ENCODE peak calls at places on chromosomes 7 and 10, in four cellular contexts. R is GM12878, E is HL-60, F is K562. B is an unnamed sample.

GRCh38 chr10:72260588-72261322 is 13.0 kb upstream of the DDIT4 start:
- DNase-seq in R (peak), E (peak), F (peak), B (peak)

GRCh38 chr7:50815138-50815537 is 32.4 kb upstream of the GRB10 start:
- DNase-seq in E (no peak), F (no peak), R (no peak), B (no peak)

GRCh38 chr7:15104411-15105092 is 202.0 kb upstream of the DGKB start:
- DNase-seq in R (no peak), E (no peak), F (no peak), B (no peak)

GRCh38 chr10:69899727-69900595 is 98.3 kb downstream of the COL13A1 start:
- DNase-seq in E (no peak), R (no peak), F (no peak), B (no peak)

GRCh38 chr10:62817763-62818425 is 1.7 kb upstream of the EGR2 start:
- DNase-seq in R (no peak), F (peak), E (no peak), B (peak)

GRCh38 chr7:99499713-99500636 is at the start of gene ZNF394:
- DNase-seq in E (peak), F (peak), R (peak), B (peak)

GRCh38 chr10:77195101-77195500 is 442.5 kb downstream of the KCNMA1 start:
- DNase-seq in R (no peak), F (no peak), E (no peak), B (no peak)

GRCh38 chr10:72030762-72031543 is 57.4 kb downstream of the SPOCK2 start:
- DNase-seq in R (no peak), E (no peak), F (no peak), B (no peak)

GRCh38 chr7:105685099-105685609 is 103.9 kb upstream of the EFCAB10 start:
- DNase-seq in F (no peak), R (no peak), E (no peak), B (no peak)

GRCh38 chr7:17289074-17289665 is 9.3 kb upstream of the AHR start:
- DNase-seq in F (no peak), E (no peak), R (no peak), B (no peak)

GRCh38 chr7:84394219-84394618 is 199.6 kb upstream of the SEMA3A start:
- DNase-seq in F (no peak), R (no peak), E (no peak), B (no peak)

GRCh38 chr10:21943633-21944265 is 59.8 kb downstream of the DNAJC1 start:
- DNase-seq in R (no peak), F (no peak), E (peak), B (no peak)

GRCh38 chr10:123229927-123230630 is 75.9 kb downstream of the BUB3 start:
- DNase-seq in F (no peak), E (no peak), R (no peak), B (no peak)

GRCh38 chr10:121069061-121069850 is 218.1 kb downstream of the WDR11 start:
- DNase-seq in R (peak), E (peak), F (no peak), B (peak)

GRCh38 chr10:15068802-15069201 is 19.8 kb downstream of the ACBD7 start:
- DNase-seq in R (no peak), E (no peak), F (no peak), B (no peak)

GRCh38 chr10:109866168-109866994 is 56.9 kb downstream of the XPNPEP1 start:
- DNase-seq in E (no peak), F (peak), R (no peak), B (no peak)

GRCh38 chr7:100119075-100119700 is at the start of the genes CNPY4 and TAF6:
- DNase-seq in R (peak), F (peak), E (peak), B (peak)

GRCh38 chr10:132376394-132376851 is 20.6 kb upstream of the PWWP2B start:
- DNase-seq in F (no peak), E (no peak), R (no peak), B (no peak)

GRCh38 chr7:46317256-46317655 is 396.2 kb upstream of the IGFBP3 start:
- DNase-seq in F (no peak), E (no peak), R (no peak), B (no peak)

GRCh38 chr10:74051729-74052342 is 53.9 kb downstream of the VCL start:
- DNase-seq in R (no peak), F (peak), E (no peak), B (no peak)

GRCh38 chr7:86301301-86301700 is 342.4 kb upstream of the GRM3 start:
- DNase-seq in R (no peak), F (no peak), E (no peak), B (no peak)

GRCh38 chr10:68406111-68406814 is 814 bp downstream of the RUFY2 start:
- DNase-seq in E (peak), F (peak), R (no peak), B (peak)

GRCh38 chr7:148712610-148713330 is 14.1 kb downstream of the CUL1 start:
- DNase-seq in E (no peak), R (no peak), F (no peak), B (no peak)

GRCh38 chr7:154967581-154967980 is 35.3 kb downstream of the PAXIP1 start:
- DNase-seq in R (no peak), E (no peak), F (no peak), B (no peak)

GRCh38 chr10:79400567-79401004 is 44.8 kb downstream of the ZCCHC24 start:
- DNase-seq in R (no peak), F (peak), E (no peak), B (peak)

GRCh38 chr7:144821069-144821468 is 14.8 kb downstream of the TPK1 start:
- DNase-seq in F (no peak), E (no peak), R (peak), B (no peak)

GRCh38 chr7:102916426-102916825 is 3.6 kb downstream of the LRRC17 start:
- DNase-seq in R (no peak), F (no peak), E (no peak), B (no peak)

GRCh38 chr7:102914585-102914984 is 1.8 kb downstream of the LRRC17 start:
- DNase-seq in F (no peak), E (no peak), R (no peak), B (no peak)

GRCh38 chr7:102917436-102918353 is 4.9 kb downstream of the LRRC17 start:
- DNase-seq in R (no peak), E (no peak), F (no peak), B (no peak)

GRCh38 chr7:102918865-102919264 is 6.1 kb downstream of the LRRC17 start:
- DNase-seq in E (no peak), F (no peak), R (no peak), B (no peak)

DNA sequence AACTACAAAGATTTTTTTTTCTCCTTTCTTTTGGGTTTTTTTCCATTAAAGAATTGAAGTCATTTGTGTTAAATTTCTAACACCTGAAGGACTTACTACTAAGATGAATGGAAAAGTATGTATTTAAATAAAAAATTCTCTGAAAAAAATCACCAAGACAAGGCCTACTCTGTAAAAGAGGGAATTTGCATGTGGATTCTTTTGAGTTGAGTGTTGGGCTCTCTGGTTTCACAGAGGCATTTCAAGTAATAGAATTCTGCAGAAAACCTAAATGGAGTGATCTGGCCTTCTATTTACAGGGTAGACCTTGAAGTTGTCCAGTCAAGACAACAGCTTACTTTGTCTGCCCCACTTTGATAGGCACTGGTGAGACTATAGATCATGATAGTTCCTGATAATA is 4.1 kb downstream of the LRRC17 start:
- DNase-seq in E (no peak), F (no peak), R (no peak), B (no peak)
- TF ChIP-seq SPI1 in E (no peak), F (no peak), R (no peak), B (no peak)

GRCh38 chr10:119026301-119027110 is 3.0 kb upstream of the NANOS1 start:
- DNase-seq in F (no peak), R (no peak), E (no peak), B (no peak)

GRCh38 chr10:119029613-119030420 is at the start of gene NANOS1:
- DNase-seq in R (no peak), E (no peak), F (peak), B (no peak)

GRCh38 chr10:119028900-119029612 is 458 bp upstream of the NANOS1 start:
- DNase-seq in F (peak), R (peak), E (peak), B (peak)

GRCh38 chr10:119031496-119032059 is 2.1 kb downstream of the NANOS1 start:
- DNase-seq in F (no peak), E (no peak), R (no peak), B (no peak)

DNA sequence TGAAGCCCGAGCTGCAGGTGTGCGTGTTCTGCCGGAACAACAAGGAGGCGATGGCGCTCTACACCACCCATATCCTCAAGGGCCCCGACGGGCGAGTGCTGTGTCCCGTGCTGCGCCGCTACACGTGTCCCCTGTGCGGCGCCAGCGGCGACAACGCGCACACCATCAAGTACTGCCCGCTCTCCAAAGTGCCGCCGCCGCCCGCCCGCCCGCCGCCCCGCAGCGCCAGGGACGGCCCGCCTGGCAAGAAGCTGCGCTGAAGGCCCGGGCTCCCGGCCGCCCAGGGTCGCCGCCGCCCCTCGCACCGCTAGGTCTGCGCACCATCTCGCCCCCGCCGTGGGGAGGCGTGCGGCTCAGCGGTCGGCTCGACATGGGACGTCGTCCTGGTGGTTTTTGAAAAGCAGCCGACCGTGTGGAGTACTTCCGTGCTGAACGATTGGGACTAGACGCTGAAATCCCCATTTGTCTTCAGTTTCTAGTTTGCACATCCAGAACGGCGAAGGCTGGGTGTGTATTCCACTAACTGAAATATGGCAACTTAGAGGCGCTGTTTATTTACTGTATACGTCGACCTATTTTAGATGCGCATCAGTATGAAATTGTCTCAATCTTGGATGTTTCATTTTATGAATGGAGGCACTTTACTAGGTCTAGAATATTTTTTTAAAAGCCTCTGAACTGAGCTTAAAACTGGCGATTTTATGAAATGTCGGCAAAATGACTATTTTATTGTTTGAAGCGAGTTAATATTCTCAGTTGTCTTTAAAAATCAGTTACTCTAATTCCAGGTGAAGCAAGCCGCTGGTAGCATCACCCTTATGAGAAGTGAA is 1.1 kb downstream of the NANOS1 start:
- DNase-seq in E (peak), R (peak), F (peak), B (peak)
- TF ChIP-seq POLR2AphosphoS5 in E (peak), R (no peak), F (peak), B (peak)

GRCh38 chr7:20198295-20198694 is 18.9 kb downstream of the MACC1 start:
- DNase-seq in F (no peak), E (no peak), R (no peak), B (no peak)

GRCh38 chr7:20199015-20199737 is 18.0 kb downstream of the MACC1 start:
- DNase-seq in F (peak), E (peak), R (peak), B (no peak)

GRCh38 chr7:20200965-20201364 is 16.2 kb downstream of the MACC1 start:
- DNase-seq in E (no peak), F (no peak), R (no peak), B (no peak)

GRCh38 chr7:20200361-20200760 is 16.8 kb downstream of the MACC1 start:
- DNase-seq in E (no peak), F (no peak), R (no peak), B (no peak)

DNA sequence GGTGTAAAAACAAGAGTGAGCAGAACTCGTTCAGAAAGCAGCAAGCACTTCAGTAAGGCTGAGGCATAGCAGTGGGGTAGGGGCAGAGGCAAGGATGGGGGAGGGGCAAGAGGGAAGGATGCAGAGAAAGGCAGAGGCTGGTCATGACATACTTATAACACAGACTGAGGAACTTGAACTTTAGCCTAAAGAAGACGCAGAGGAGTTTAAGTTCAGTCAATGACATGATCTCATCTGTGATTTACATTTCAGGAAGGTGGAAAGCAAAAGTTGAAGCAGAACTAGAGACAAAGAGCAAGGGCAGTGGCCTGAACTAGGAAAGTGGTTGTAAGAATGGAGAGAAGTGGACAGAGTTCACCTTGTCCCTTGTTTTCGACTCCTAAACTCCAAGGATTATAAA is 15.8 kb downstream of the MACC1 start:
- DNase-seq in E (no peak), R (no peak), F (no peak), B (no peak)
- TF ChIP-seq SPI1 in E (no peak), R (no peak), F (no peak), B (peak)

GRCh38 chr7:95546647-95547046 is 49.7 kb downstream of the PDK4 start:
- DNase-seq in R (no peak), E (no peak), F (no peak), B (no peak)

GRCh38 chr7:95550546-95550945 is 45.8 kb downstream of the PDK4 start:
- DNase-seq in F (no peak), E (no peak), R (no peak), B (no peak)

GRCh38 chr7:95547356-95547755 is 49.0 kb downstream of the PDK4 start:
- DNase-seq in E (no peak), F (no peak), R (no peak), B (no peak)

GRCh38 chr7:95547949-95548348 is 48.4 kb downstream of the PDK4 start:
- DNase-seq in R (no peak), E (no peak), F (no peak), B (no peak)

GRCh38 chr7:95549818-95550529 is 46.3 kb downstream of the PDK4 start:
- DNase-seq in R (no peak), E (no peak), F (peak), B (no peak)
- TF ChIP-seq POLR2AphosphoS5 in R (no peak), E (no peak), F (peak), B (no peak)

DNA sequence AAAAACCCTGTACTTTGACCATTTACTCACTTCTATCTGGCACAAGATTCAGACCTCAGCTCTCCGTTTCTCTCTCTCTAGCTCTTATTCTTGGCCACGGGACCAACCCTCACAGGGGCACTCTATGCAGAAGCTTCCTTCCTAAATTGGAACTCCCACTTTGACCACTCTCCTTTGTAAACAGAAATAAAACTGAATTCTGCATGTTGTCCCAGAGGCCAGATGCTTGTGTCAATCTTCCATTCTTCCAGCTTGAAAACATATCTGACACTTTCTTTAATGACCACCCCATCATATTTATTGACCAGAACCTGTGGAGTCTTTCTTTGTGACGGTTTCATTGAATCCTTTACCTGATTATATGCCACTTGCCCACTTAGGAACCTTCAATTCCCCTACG is 26.6 kb downstream of the BET1 start:
- DNase-seq in F (no peak), R (no peak), E (no peak), B (no peak)
- TF ChIP-seq SPI1 in F (no peak), R (no peak), E (no peak), B (no peak)